ENCODE peak calls at places on chromosomes 7 and 10, in eight cellular contexts. G, B, A, W, P, U, F and T are unnamed samples.
A peak's percentile ranks its signal among the peaks of the same experiment; 100 is the strongest.

GRCh38 chr10:1190052-1190395 is 133.8 kb downstream of the WDR37 start:
- DNase-seq in G (no peak), B (no peak), A (no peak), W (no peak), P (peak; percentile 19), U (no peak), F (no peak), T (no peak)

GRCh38 chr10:125633517-125633999 is 49.4 kb downstream of the TEX36 start:
- DNase-seq in G (no peak), B (no peak), A (no peak), W (no peak), P (no peak), U (no peak), F (no peak), T (no peak)

GRCh38 chr7:29292886-29293658 is 98.5 kb downstream of the CHN2 start:
- DNase-seq in G (no peak), B (no peak), A (no peak), W (no peak), P (no peak), U (no peak), F (no peak), T (no peak)

GRCh38 chr7:48594349-48594748 is 330.0 kb upstream of the CDC14C start:
- DNase-seq in G (no peak), B (no peak), A (no peak), W (no peak), P (no peak), U (no peak), F (no peak), T (no peak)

GRCh38 chr10:78781251-78781913 is 287.4 kb upstream of the ZMIZ1 start:
- DNase-seq in G (no peak), B (no peak), A (no peak), W (no peak), P (peak; percentile 22), U (no peak), F (no peak), T (no peak)

GRCh38 chr10:43815486-43815885 is 166.8 kb upstream of the ZNF32 start:
- DNase-seq in G (no peak), B (no peak), A (no peak), W (no peak), P (no peak), U (no peak), F (no peak), T (no peak)

GRCh38 chr7:32515890-32516550 is 20.7 kb downstream of the AVL9 start:
- DNase-seq in G (no peak), B (no peak), A (no peak), W (no peak), P (no peak), U (no peak), F (no peak), T (no peak)

GRCh38 chr7:44308741-44309270 is 16.6 kb downstream of the CAMK2B start:
- DNase-seq in G (no peak), B (peak; percentile 12), A (peak; percentile 82), W (no peak), P (no peak), U (no peak), F (no peak), T (no peak)

GRCh38 chr7:122298618-122299017 is 5.9 kb downstream of the FEZF1 start:
- DNase-seq in G (no peak), B (no peak), A (no peak), W (no peak), P (no peak), U (no peak), F (no peak), T (no peak)

GRCh38 chr10:117188399-117188798 is 8.9 kb upstream of the KCNK18 start:
- DNase-seq in G (no peak), B (no peak), A (no peak), W (no peak), P (no peak), U (no peak), F (no peak), T (no peak)

GRCh38 chr7:33868151-33868550 is 37.2 kb upstream of the BMPER start:
- DNase-seq in G (no peak), B (no peak), A (no peak), W (no peak), P (no peak), U (no peak), F (no peak), T (no peak)

GRCh38 chr10:97553575-97554100 is 18.9 kb upstream of the ANKRD2 start:
- DNase-seq in G (peak; percentile 72), B (peak; percentile 65), A (peak; percentile 81), W (peak; percentile 65), P (peak; percentile 75), U (peak; percentile 81), F (no peak), T (no peak)

GRCh38 chr10:73590881-73591577 is at the start of gene USP54:
- DNase-seq in G (no peak), B (no peak), A (no peak), W (no peak), P (no peak), U (peak; percentile 44), F (no peak), T (peak; percentile 75)

GRCh38 chr7:130141858-130142653 is 63.1 kb downstream of the TMEM209 start:
- DNase-seq in G (no peak), B (no peak), A (peak; percentile 89), W (no peak), P (no peak), U (no peak), F (no peak), T (no peak)

GRCh38 chr10:88745633-88746032 is 14.2 kb upstream of the LIPN start:
- DNase-seq in G (no peak), B (no peak), A (no peak), W (no peak), P (no peak), U (no peak), F (no peak), T (no peak)

GRCh38 chr10:10975647-10976046 is 42.0 kb upstream of the CELF2 start:
- DNase-seq in G (no peak), B (no peak), A (no peak), W (no peak), P (no peak), U (no peak), F (no peak), T (no peak)

GRCh38 chr10:86489960-86490612 is 31.5 kb downstream of the WAPL start:
- DNase-seq in G (no peak), B (no peak), A (no peak), W (no peak), P (no peak), U (no peak), F (no peak), T (no peak)

GRCh38 chr10:62772186-62772950 is 32.2 kb upstream of the ADO start:
- DNase-seq in G (no peak), B (no peak), A (no peak), W (no peak), P (no peak), U (peak; percentile 53), F (no peak), T (no peak)

GRCh38 chr7:41312235-41312634 is 390.7 kb downstream of the INHBA start:
- DNase-seq in G (no peak), B (no peak), A (no peak), W (no peak), P (no peak), U (no peak), F (no peak), T (no peak)

GRCh38 chr10:131688304-131688703 is 212.5 kb upstream of the PPP2R2D start:
- DNase-seq in G (no peak), B (no peak), A (no peak), W (no peak), P (no peak), U (no peak), F (no peak), T (no peak)

GRCh38 chr10:11178606-11179221 is 161.0 kb downstream of the CELF2 start:
- DNase-seq in G (peak; percentile 46), B (peak; percentile 23), A (peak; percentile 15), W (peak; percentile 31), P (no peak), U (peak; percentile 56), F (no peak), T (no peak)

GRCh38 chr10:73886085-73886529 is 11.8 kb upstream of the CAMK2G start:
- DNase-seq in G (peak; percentile 58), B (peak; percentile 77), A (peak; percentile 80), W (peak; percentile 48), P (peak; percentile 67), U (peak; percentile 86), F (no peak), T (no peak)

GRCh38 chr10:4281207-4281825 is 496.3 kb upstream of the KLF6 start:
- DNase-seq in G (no peak), B (no peak), A (no peak), W (no peak), P (no peak), U (no peak), F (no peak), T (no peak)

GRCh38 chr7:120793213-120793936 is 64.6 kb downstream of the TSPAN12 start:
- DNase-seq in G (no peak), B (peak; percentile 17), A (peak; percentile 27), W (no peak), P (no peak), U (no peak), F (no peak), T (no peak)

GRCh38 chr7:36372156-36372555 is 17.5 kb upstream of the ANLN start:
- DNase-seq in G (no peak), B (no peak), A (no peak), W (no peak), P (no peak), U (no peak), F (no peak), T (no peak)

DNA sequence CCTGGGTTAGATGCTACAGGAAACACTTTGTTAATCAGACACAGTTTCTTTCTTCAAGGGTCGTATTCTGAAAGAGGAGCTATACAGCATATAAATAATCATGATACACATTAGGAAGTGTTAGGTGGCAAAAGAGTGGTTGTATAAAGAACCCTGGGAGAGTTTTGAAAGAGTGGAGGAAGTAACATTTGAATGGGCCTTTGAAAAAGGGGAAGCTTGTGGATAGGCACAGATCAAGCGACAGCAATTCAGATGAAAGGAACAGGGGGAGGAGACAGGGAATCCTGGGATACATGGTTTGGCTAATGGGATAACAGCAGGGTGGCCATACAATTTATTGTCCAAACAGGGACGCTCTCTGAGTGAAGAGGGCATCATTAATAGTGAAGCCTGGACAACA is 76.1 kb downstream of the ICA1 start:
- DNase-seq in G (no peak), B (no peak), A (no peak), W (no peak), P (no peak), U (no peak), F (no peak), T (no peak)
- H3K27ac ChIP-seq in G (no peak overlapping the region), B (no peak overlapping the region), A (no peak overlapping the region), W (no peak overlapping the region), P (no peak overlapping the region), U (no peak overlapping the region), F (no peak overlapping the region), T (no peak overlapping the region)

GRCh38 chr10:45418417-45418858 is 44.4 kb downstream of the ALOX5 start:
- DNase-seq in G (no peak), B (no peak), A (no peak), W (peak; percentile 34), P (no peak), U (no peak), F (peak; percentile 68), T (no peak)
- H3K27ac ChIP-seq in G (peak overlapping the region; percentile 94), B (peak overlapping the region; percentile 73), A (no peak overlapping the region), W (peak overlapping the region; percentile 99), P (peak overlapping the region; percentile 87), U (no peak overlapping the region), F (peak overlapping the region; percentile 76), T (no peak overlapping the region)

GRCh38 chr7:87128883-87129282 is 23.4 kb upstream of the DMTF1 start:
- DNase-seq in G (no peak), B (no peak), A (no peak), W (no peak), P (no peak), U (no peak), F (no peak), T (no peak)
- H3K27ac ChIP-seq in G (no peak overlapping the region), B (no peak overlapping the region), A (no peak overlapping the region), W (no peak overlapping the region), P (no peak overlapping the region), U (no peak overlapping the region), F (no peak overlapping the region), T (no peak overlapping the region)

GRCh38 chr10:36608866-36609265 is 516.5 kb upstream of the ANKRD30A start:
- DNase-seq in G (no peak), B (no peak), A (no peak), W (no peak), P (no peak), U (peak; percentile 7), F (no peak), T (no peak)
- H3K27ac ChIP-seq in G (no peak overlapping the region), B (no peak overlapping the region), A (no peak overlapping the region), W (no peak overlapping the region), P (no peak overlapping the region), U (no peak overlapping the region), F (no peak overlapping the region), T (no peak overlapping the region)